ENCODE peak calls at places on chromosomes 5 and 9, in four cellular contexts. G is RWPE1, U is HepG2, L is fibroblast of lung. V is an unnamed sample.

GRCh38 chr9:4005896-4006295 is 294.0 kb downstream of the GLIS3 start:
- DNase-seq in G (no peak), U (no peak), L (no peak), V (no peak)

GRCh38 chr5:172720655-172721054 is 50.3 kb downstream of the DUSP1 start:
- DNase-seq in G (no peak), U (no peak), L (no peak), V (no peak)

GRCh38 chr5:101942321-101942882 is 353.7 kb downstream of the SLCO4C1 start:
- DNase-seq in G (peak), U (peak), L (peak), V (peak)

GRCh38 chr9:98095401-98095800 is 23.6 kb downstream of the TRIM14 start:
- DNase-seq in G (no peak), U (no peak), L (no peak), V (no peak)

GRCh38 chr5:158283341-158283740 is 424.4 kb upstream of the CLINT1 start:
- DNase-seq in G (no peak), U (no peak), L (no peak), V (no peak)

GRCh38 chr9:17005085-17005484 is 129.8 kb upstream of the CNTLN start:
- DNase-seq in G (no peak), U (peak), L (peak), V (no peak)

GRCh38 chr5:135880278-135880677 is 15.4 kb downstream of the IL9 start:
- DNase-seq in G (no peak), U (peak), L (peak), V (no peak)

GRCh38 chr9:37025381-37026084 is 8.5 kb downstream of the PAX5 start:
- DNase-seq in G (no peak), U (no peak), L (no peak), V (no peak)

GRCh38 chr9:35673132-35673997 is at the start of gene CA9:
- DNase-seq in G (peak), U (peak), L (no peak), V (no peak)

DNA sequence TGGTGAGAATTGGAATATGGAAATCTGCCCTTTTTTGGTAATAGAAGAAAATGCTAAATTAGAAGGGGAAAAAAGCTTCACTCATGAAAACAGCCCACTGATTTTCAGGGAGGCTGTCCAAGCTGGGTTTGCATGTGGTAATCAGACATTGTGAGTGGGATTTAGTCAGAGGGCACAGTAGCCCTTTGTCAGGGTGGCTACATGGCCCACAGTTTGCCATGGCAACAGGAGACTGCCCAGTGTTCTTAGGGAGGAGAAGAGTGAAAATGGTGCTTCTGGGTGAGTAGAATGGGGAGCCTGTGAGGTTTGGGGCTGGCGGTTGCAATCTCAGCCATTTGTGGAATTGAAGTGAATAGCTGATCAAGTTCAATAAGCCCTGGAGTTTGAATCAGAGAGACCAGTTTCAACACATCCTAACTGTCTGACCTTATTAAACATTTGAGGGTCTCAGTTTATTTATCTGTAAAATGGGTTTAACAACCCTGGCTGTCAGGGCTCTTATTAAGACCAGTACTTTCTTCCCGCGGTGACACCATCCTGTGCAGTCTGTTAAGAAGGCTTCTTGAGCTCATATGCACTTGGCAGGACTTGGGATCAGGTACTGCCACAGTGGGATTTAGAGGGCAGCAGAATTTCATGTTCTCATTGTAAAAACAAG is 107.6 kb upstream of the TNC start:
- DNase-seq in G (no peak), U (no peak), L (no peak), V (no peak)
- H3K27ac ChIP-seq in G (no peak), U (no peak), L (no peak), V (no peak)

DNA sequence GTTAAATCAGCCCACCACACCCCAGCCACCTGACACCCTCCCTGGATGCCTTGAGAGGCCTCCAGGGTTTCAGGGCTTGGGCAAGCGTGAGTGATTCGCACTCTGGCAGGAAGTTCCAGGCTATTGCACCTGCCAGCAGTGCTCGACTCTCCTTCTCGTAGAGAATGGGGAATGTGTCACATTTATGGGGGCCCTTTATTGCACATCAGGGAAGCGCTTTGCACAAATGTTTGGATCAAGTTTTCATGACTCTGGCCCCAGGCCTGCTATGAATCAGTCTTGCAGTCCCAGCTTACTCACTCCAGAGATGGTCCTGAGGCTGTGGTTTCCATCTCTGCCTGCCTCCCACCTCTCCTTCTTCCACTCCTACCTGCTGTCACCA is 66.1 kb upstream of the ADRA1B start:
- DNase-seq in G (peak), U (no peak), L (peak), V (peak)
- H3K27ac ChIP-seq in G (no peak), U (no peak), L (no peak), V (peak)

DNA sequence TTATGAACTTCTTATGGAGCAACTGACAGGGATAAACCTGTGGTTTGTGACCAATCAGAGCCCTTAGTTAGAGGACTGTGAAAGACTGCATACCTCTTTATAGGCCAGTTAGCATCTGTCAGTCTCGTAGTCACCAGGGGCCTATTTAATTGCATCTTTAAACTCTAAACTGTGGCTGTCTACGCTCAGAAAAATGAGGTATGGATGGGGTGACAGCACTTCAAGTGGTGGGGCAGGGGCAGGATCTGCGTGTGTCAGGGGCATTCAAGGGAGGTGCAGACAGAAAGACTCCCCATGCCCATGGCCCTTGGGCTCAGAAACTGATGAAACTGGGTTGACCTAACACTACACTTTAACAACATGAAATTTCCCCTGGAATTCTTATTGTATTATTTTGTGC is 132.6 kb upstream of the TBCA start:
- DNase-seq in G (no peak), U (no peak), L (no peak), V (no peak)
- H3K27ac ChIP-seq in G (no peak), U (no peak), L (no peak), V (no peak)

DNA sequence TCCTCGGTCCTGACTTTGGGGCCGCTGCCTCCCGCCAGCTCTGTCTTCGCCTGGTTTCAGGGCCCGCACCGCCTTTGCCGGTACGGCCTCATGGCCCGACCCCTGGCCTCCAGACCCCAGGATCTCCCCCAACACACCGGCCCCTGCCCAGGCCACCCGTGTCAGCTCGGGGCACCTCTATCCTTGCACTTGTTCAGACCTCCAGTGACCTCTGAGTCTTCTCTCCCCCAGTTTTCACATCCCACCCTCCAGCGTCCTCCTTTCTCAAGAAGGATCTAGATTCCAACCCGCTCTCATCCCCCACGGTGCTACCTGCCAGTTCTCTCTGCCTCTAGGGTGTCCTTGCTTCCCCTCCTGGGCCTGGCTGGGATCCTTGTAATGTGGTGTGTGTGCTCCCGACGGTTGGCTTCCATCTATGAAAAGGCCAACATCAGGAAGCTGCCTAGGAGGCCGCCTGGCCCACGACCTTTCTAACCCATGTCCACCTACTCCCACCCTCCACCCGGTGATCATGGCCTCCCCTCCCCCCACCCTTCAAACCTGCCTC is 61.1 kb downstream of the SPATA31C2 start:
- DNase-seq in G (no peak), U (no peak), L (no peak), V (peak)
- H3K27ac ChIP-seq in G (peak), U (no peak), L (no peak), V (peak)

GRCh38 chr9:134339183-134339806 is 13.0 kb downstream of the RXRA start:
- DNase-seq in G (no peak), U (no peak), L (no peak), V (no peak)
- H3K27ac ChIP-seq in G (peak), U (peak), L (no peak), V (no peak)

DNA sequence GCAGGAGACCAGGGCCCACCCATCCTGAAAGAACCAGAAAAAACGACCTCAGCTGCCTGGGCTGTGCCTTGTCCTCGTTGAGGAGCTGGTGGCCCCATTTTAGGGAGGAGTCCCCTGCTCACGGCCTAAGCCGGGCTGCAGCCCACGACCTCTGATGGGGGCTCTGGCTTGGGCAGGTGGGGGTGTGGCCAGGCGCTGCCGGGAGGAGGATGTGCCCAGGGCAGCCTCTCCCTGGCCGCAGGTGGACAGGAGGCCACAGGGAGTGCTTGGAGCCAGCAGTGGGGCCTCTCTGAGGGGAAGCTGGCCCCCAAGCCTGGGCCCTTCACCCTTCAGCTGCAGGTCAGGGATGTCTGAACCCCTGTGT is 2.5 kb downstream of the DIPK1B start:
- DNase-seq in G (no peak), U (no peak), L (no peak), V (no peak)
- H3K27ac ChIP-seq in G (no peak), U (no peak), L (no peak), V (no peak)

V was measured in mammary epithelial cell.